ENCODE peak calls at places on chromosomes 12 and 14, in nine cellular contexts. S is left ventricle myocardium inferior; C is lower lobe of right lung; T is C1 segment of cervical spinal cord; L is activated naive CD4-positive, alpha-beta T cell treated with Interleukin-2 at 50 U/mL for 16 hours; F is neuronal stem cell; A is activated CD4-positive, alpha-beta T cell treated with anti-CD3 and anti-CD28 coated beads for 1 hour; K is T follicular helper cell; J is AG08395. U is an unnamed sample.

GRCh38 chr12:5713599-5714001 is 231.5 kb downstream of the ANO2 start:
- DNase-seq in S (peak; percentile 18), C (no peak), T (no peak), L (no peak), F (no peak), A (no peak), K (no peak), J (no peak), U (no peak)

GRCh38 chr14:43410631-43411030 is 1096.5 kb downstream of the FSCB start:
- DNase-seq in S (no peak), C (no peak), T (no peak), L (no peak), F (no peak), A (no peak), K (no peak), J (no peak), U (no peak)

GRCh38 chr14:24692382-24693352 is 58.7 kb upstream of the GZMB start:
- DNase-seq in S (no peak), C (no peak), T (no peak), L (peak; percentile 44), F (no peak), A (no peak), K (no peak), J (no peak), U (no peak)

GRCh38 chr12:29073631-29074239 is 75.3 kb upstream of the FAR2 start:
- DNase-seq in S (no peak), C (no peak), T (no peak), L (no peak), F (no peak), A (no peak), K (no peak), J (peak; percentile 53), U (no peak)

GRCh38 chr12:132582582-132583279 is 27.7 kb downstream of the LRCOL1 start:
- DNase-seq in S (no peak), C (no peak), T (no peak), L (no peak), F (no peak), A (no peak), K (no peak), J (no peak), U (no peak)

GRCh38 chr14:52902971-52903385 is 47.9 kb downstream of the FERMT2 start:
- DNase-seq in S (no peak), C (no peak), T (no peak), L (no peak), F (no peak), A (no peak), K (no peak), J (no peak), U (no peak)

GRCh38 chr14:21268612-21269251 is 510 bp downstream of the HNRNPC start:
- DNase-seq in S (no peak), C (no peak), T (no peak), L (peak; percentile 34), F (peak; percentile 32), A (no peak), K (no peak), J (no peak), U (no peak)

GRCh38 chr14:98161366-98161765 is 1110.6 kb downstream of the BCL11B start:
- DNase-seq in S (no peak), C (no peak), T (no peak), L (no peak), F (no peak), A (no peak), K (no peak), J (no peak), U (no peak)

GRCh38 chr12:32083489-32083888 is 23.2 kb upstream of the BICD1 start:
- DNase-seq in S (no peak), C (no peak), T (no peak), L (no peak), F (no peak), A (no peak), K (no peak), J (peak; percentile 81), U (no peak)

GRCh38 chr12:117408161-117408791 is 46.9 kb upstream of the NOS1 start:
- DNase-seq in S (no peak), C (peak; percentile 58), T (peak; percentile 13), L (no peak), F (no peak), A (no peak), K (no peak), J (peak; percentile 83), U (no peak)

GRCh38 chr12:27965966-27966365 is 6.6 kb downstream of the PTHLH start:
- DNase-seq in S (no peak), C (no peak), T (no peak), L (no peak), F (no peak), A (no peak), K (no peak), J (peak; percentile 43), U (no peak)

GRCh38 chr14:61321385-61322010 is at the start of gene PRKCH:
- DNase-seq in S (peak; percentile 73), C (peak; percentile 91), T (peak; percentile 17), L (peak; percentile 86), F (peak; percentile 23), A (peak; percentile 78), K (peak; percentile 79), J (no peak), U (peak; percentile 50)

GRCh38 chr14:102187044-102187443 is 47.3 kb downstream of the WDR20 start:
- DNase-seq in S (no peak), C (no peak), T (no peak), L (no peak), F (no peak), A (no peak), K (no peak), J (peak; percentile 86), U (no peak)

GRCh38 chr12:5773550-5773949 is 171.5 kb downstream of the ANO2 start:
- DNase-seq in S (no peak), C (no peak), T (no peak), L (no peak), F (no peak), A (no peak), K (no peak), J (no peak), U (no peak)